ENCODE peak calls at places on chromosome 1, in five cellular contexts. Z is prostate gland, J is SK-N-SH, X is K562, L is HCT116. Y is an unnamed sample.

GRCh38 chr1:7222616-7223015 is 437.4 kb downstream of the CAMTA1 start:
- DNase-seq in Z (no peak), J (no peak), X (no peak), L (no peak), Y (no peak)

GRCh38 chr1:92820024-92820423 is 11.8 kb upstream of the RPL5 start:
- DNase-seq in Z (no peak), J (no peak), X (no peak), L (no peak), Y (no peak)

GRCh38 chr1:171595324-171595723 is 26.7 kb upstream of the MYOCOS start:
- DNase-seq in Z (no peak), J (no peak), X (no peak), L (no peak), Y (no peak)

GRCh38 chr1:27517907-27518718 is 28.1 kb upstream of the WASF2 start:
- DNase-seq in Z (no peak), J (no peak), X (peak; percentile 78), L (no peak), Y (no peak)

GRCh38 chr1:153793973-153794615 is 18.9 kb downstream of the SLC27A3 start:
- DNase-seq in Z (no peak), J (no peak), X (no peak), L (no peak), Y (no peak)

GRCh38 chr1:55478742-55479141 is 263.6 kb upstream of the USP24 start:
- DNase-seq in Z (no peak), J (no peak), X (no peak), L (peak; percentile 15), Y (no peak)

GRCh38 chr1:192087334-192087733 is 70.9 kb upstream of the RGS18 start:
- DNase-seq in Z (no peak), J (no peak), X (no peak), L (no peak), Y (no peak)

GRCh38 chr1:47224676-47225399 is 7.2 kb downstream of the TAL1 start:
- DNase-seq in Z (no peak), J (peak; percentile 57), X (no peak), L (no peak), Y (no peak)

GRCh38 chr1:58528518-58528917 is 18.0 kb downstream of the OMA1 start:
- DNase-seq in Z (no peak), J (no peak), X (no peak), L (no peak), Y (no peak)

GRCh38 chr1:32900956-32901822 is at the start of gene TMEM54:
- DNase-seq in Z (peak; percentile 77), J (peak; percentile 83), X (peak; percentile 69), L (no peak), Y (no peak)

GRCh38 chr1:195934839-195935557 is 673.2 kb downstream of the KCNT2 start:
- DNase-seq in Z (no peak), J (peak; percentile 58), X (no peak), L (no peak), Y (peak; percentile 97)

GRCh38 chr1:119948342-119949214 is 52.3 kb upstream of the ADAM30 start:
- DNase-seq in Z (peak; percentile 84), J (peak; percentile 51), X (peak; percentile 81), L (peak; percentile 29), Y (peak; percentile 16)

GRCh38 chr1:207883660-207884245 is 27.2 kb downstream of the CD34 start:
- DNase-seq in Z (no peak), J (no peak), X (no peak), L (no peak), Y (no peak)

GRCh38 chr1:179493323-179493722 is 82.4 kb downstream of the NPHS2 start:
- DNase-seq in Z (no peak), J (no peak), X (no peak), L (no peak), Y (no peak)

GRCh38 chr1:181021811-181022434 is 747 bp downstream of the STX6 start:
- DNase-seq in Z (peak; percentile 70), J (peak; percentile 70), X (peak; percentile 91), L (no peak), Y (no peak)

GRCh38 chr1:53619088-53619810 is 119.7 kb downstream of the GLIS1 start:
- DNase-seq in Z (no peak), J (no peak), X (no peak), L (no peak), Y (no peak)

GRCh38 chr1:178294654-178295053 is 200.8 kb downstream of the RASAL2 start:
- DNase-seq in Z (no peak), J (no peak), X (no peak), L (no peak), Y (no peak)

GRCh38 chr1:6359568-6360496 is 33.7 kb downstream of the ACOT7 start:
- DNase-seq in Z (peak; percentile 56), J (peak; percentile 81), X (peak; percentile 69), L (no peak), Y (no peak)

GRCh38 chr1:112298558-112298957 is 97.5 kb upstream of the CTTNBP2NL start:
- DNase-seq in Z (peak; percentile 41), J (peak; percentile 42), X (peak; percentile 74), L (peak; percentile 48), Y (no peak)

GRCh38 chr1:1307261-1307907 is 346 bp downstream of the ACAP3 start:
- DNase-seq in Z (no peak), J (no peak), X (peak; percentile 71), L (no peak), Y (no peak)

GRCh38 chr1:3919706-3920105 is 19.6 kb upstream of the C1orf174 start:
- DNase-seq in Z (no peak), J (no peak), X (no peak), L (no peak), Y (no peak)

GRCh38 chr1:178716111-178716510 is 8.9 kb upstream of the RALGPS2 start:
- DNase-seq in Z (no peak), J (no peak), X (no peak), L (no peak), Y (no peak)

GRCh38 chr1:98260839-98261238 is 340.0 kb upstream of the DPYD start:
- DNase-seq in Z (no peak), J (no peak), X (no peak), L (no peak), Y (no peak)

GRCh38 chr1:43232071-43232470 is 37.7 kb upstream of the TMEM125 start:
- DNase-seq in Z (no peak), J (no peak), X (no peak), L (no peak), Y (no peak)

GRCh38 chr1:177511036-177511435 is 340.3 kb downstream of the BRINP2 start:
- DNase-seq in Z (no peak), J (no peak), X (no peak), L (no peak), Y (no peak)

GRCh38 chr1:110606784-110607662 is 865 bp upstream of the KCNA2 start:
- DNase-seq in Z (no peak), J (peak; percentile 70), X (no peak), L (no peak), Y (no peak)
- H3K4me3 ChIP-seq in Z (peak overlapping the region; percentile 41), J (peak overlapping the region; percentile 56), X (no peak overlapping the region), L (no peak overlapping the region), Y (peak overlapping the region; percentile 94)

DNA sequence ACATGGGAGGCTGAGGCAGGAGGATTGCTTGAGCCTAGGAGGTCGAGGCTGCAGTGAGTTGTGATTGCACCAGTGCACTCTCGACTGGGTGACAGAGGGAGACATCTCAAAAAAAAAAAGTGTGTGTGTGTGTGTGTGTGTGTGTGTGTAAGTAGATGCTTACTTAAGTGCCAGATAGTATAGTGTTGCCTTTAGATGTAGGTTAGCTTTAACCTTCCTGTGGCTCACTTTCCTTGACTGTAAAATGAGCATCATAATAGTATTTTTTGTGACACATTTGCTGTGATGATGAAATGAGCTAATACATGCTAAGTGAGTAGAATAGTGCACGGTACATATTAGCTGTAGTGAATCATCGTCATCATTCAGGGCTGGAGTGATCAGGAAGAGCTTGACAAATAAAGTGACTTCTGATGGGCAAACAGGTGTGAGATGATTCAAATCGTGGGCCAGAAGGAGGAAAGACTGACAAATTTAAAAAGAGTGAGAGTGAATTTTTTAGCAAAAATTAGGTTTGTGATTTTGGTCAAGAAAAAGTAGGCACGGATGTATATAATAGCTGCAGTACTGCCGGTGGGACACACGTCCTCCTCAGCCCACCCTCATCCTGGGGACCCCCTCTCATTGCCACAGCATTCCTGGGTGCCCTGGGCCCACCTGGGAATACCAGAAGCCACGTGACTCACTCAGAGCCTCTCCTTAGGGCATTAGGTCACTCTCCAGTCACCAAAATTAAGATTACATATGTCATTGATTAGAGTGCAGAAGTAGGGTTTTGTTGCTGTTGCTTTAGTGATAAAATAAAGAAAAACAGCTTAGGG is 33.9 kb downstream of the EIF2D start:
- DNase-seq in Z (no peak), J (no peak), X (no peak), L (no peak), Y (no peak)
- H3K27ac ChIP-seq in Z (no peak overlapping the region), J (no peak overlapping the region), X (no peak overlapping the region), L (no peak overlapping the region), Y (no peak overlapping the region)

DNA sequence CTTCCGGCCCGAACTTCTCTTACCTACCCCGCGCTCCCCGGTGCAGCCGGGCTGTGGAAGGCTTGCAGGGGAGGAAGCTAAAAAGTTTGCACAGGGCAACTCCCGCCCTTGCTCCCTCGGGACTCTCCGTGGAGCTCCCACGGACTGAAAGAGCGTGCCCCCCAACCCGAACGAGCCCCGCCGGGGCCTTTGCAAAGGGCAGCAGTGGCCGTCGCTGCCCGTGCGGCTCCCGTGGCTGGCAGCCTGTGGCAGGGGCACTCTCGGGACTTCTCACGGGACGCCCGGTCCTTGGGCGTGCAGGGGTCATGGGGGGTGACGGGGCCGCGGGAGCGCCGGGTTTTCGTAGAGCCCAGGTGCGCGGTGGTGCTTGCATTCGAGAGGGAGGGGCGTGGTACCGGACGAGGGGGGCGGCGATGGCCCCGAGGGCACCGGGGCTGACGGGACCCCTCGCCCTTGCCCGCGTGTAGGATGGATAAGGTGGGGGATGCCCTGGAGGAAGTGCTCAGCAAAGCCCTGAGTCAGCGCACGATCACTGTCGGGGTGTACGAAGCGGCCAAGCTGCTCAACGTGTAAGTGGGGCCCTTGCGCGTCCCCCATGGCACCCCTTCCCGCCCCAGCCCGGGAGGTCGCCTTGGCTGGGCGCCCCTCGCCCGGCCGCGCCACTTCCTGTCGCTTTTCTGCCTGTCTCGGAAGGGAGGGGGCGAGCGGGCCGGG is 714 bp downstream of the GADD45A start:
- DNase-seq in Z (peak; percentile 24), J (peak; percentile 68), X (peak; percentile 62), L (no peak), Y (no peak)
- TF ChIP-seq POLR2AphosphoS5 in Z (no peak), J (no peak), X (peak; percentile 9), L (no peak), Y (no peak)

DNA sequence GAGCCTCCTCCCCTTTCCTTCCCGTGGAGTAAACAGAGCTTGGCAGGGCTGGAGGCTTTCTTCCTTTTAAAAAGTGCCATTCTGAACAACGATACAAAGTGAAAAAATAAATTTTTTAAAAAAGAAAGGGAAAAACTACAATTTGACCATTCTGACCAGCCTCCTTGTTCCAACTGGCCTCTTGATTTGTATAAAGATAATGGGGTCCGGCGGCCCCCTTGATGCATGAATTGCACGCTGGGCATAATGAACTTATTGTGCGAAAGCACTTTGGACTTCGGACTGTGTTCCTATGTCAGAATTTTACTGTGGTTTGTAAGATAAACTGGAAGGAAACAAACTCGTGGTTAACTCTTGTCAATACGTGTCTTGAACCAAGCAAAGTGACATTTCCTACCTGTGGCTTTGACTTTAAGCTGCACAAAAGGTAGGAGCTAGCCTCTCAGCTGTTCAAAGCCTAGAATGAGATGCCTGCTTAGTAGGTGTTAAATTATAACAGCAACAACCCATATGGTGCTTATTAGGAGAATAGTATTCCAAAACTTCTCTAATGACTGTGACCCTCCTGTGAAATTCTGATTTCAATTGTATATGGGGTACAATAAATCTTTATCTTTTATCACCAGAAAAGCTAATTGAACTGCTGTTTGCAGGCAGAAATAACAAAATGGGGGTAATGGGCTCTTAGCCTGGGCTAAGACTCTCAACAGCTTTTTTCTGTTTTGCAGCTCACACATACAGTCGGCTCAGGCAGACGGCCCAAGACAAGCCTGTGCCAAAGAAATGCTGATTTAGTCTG is 9.4 kb downstream of the IRF2BP2 start:
- DNase-seq in Z (no peak), J (peak; percentile 52), X (peak; percentile 64), L (peak; percentile 51), Y (no peak)
- H3K4me3 ChIP-seq in Z (peak overlapping the region; percentile 54), J (peak overlapping the region; percentile 34), X (peak overlapping the region; percentile 46), L (peak overlapping the region; percentile 21), Y (peak overlapping the region; percentile 90)

GRCh38 chr1:150281758-150282557 is at the start of gene CIART:
- DNase-seq in Z (peak; percentile 96), J (peak; percentile 83), X (no peak), L (no peak), Y (no peak)
- H3K27ac ChIP-seq in Z (peak within 1 kb of the TSS; percentile 81), J (peak within 1 kb of the TSS; percentile 68), X (peak within 1 kb of the TSS; percentile 39), L (no peak within 1 kb of the TSS), Y (no peak within 1 kb of the TSS)